ENCODE peak calls at places on chromosomes 1 and 21, in nine cellular contexts. Q is heart left ventricle, N is sigmoid colon, Z is A549, F is esophagus muscularis mucosa, O is Peyer's patch, P is prostate gland, V is H1, H is endothelial cell of umbilical vein. X is an unnamed sample. For H3K4me1, the result is how much of the 10 kb centered on the place peaks cover.

GRCh38 chr21:34999397-34999941 is 49.6 kb downstream of the RUNX1 start:
- DNase-seq in H (no peak), O (no peak), F (no peak), Q (no peak), V (no peak), N (no peak), Z (no peak), P (no peak), X (no peak)

GRCh38 chr21:31128234-31128633 is 90.0 kb upstream of the KRTAP19-8 start:
- DNase-seq in O (no peak), H (no peak), P (no peak), V (no peak), F (no peak), N (no peak), Q (no peak), Z (no peak), X (no peak)

GRCh38 chr21:38303300-38303699 is 46.5 kb downstream of the KCNJ15 start:
- DNase-seq in N (peak), V (no peak), F (no peak), Z (peak), O (no peak), P (peak), Q (no peak), H (peak), X (no peak)

GRCh38 chr1:109361649-109362048 is 36.1 kb downstream of the SORT1 start:
- DNase-seq in O (no peak), N (no peak), P (no peak), H (no peak), Z (no peak), F (no peak), V (no peak), Q (no peak), X (no peak)

GRCh38 chr21:33383056-33383888 is 19.9 kb upstream of the IFNGR2 start:
- DNase-seq in N (peak), O (peak), H (peak), V (no peak), Q (peak), F (no peak), P (peak), Z (peak), X (peak)

GRCh38 chr1:198212675-198213074 is 55.9 kb downstream of the NEK7 start:
- DNase-seq in F (no peak), Z (peak), H (no peak), V (no peak), O (no peak), Q (no peak), N (no peak), P (no peak), X (no peak)

GRCh38 chr21:35178812-35179211 is 129.7 kb upstream of the RUNX1 start:
- DNase-seq in P (no peak), F (no peak), Z (no peak), N (no peak), Q (no peak), H (peak), V (no peak), O (no peak), X (no peak)

GRCh38 chr1:205237526-205238484 is 10.1 kb downstream of the TMCC2 start:
- DNase-seq in H (no peak), V (no peak), O (no peak), F (no peak), Z (no peak), Q (no peak), N (no peak), P (no peak), X (no peak)

GRCh38 chr1:28163496-28164120 is 12.9 kb downstream of the PTAFR start:
- DNase-seq in N (no peak), F (no peak), V (no peak), H (no peak), P (no peak), O (no peak), Q (no peak), Z (no peak), X (no peak)

GRCh38 chr1:22203335-22203734 is 60.4 kb upstream of the WNT4 start:
- DNase-seq in F (no peak), H (no peak), Z (no peak), Q (no peak), O (no peak), V (no peak), P (no peak), N (no peak), X (no peak)

GRCh38 chr21:20023199-20023598 is 975.0 kb upstream of the NCAM2 start:
- DNase-seq in H (no peak), Z (no peak), V (no peak), O (no peak), P (no peak), Q (no peak), F (no peak), N (no peak), X (no peak)

GRCh38 chr1:55575571-55576279 is 360.6 kb upstream of the USP24 start:
- DNase-seq in V (no peak), H (no peak), O (no peak), Z (no peak), F (peak), Q (no peak), P (peak), N (peak), X (no peak)

GRCh38 chr1:248821101-248821500 is 4.6 kb downstream of the SH3BP5L start:
- DNase-seq in N (no peak), H (no peak), Z (peak), Q (no peak), O (no peak), P (no peak), V (no peak), F (no peak), X (no peak)

GRCh38 chr1:246152986-246153431 is 354.1 kb downstream of the SMYD3 start:
- DNase-seq in P (no peak), Q (no peak), N (no peak), V (no peak), F (no peak), H (no peak), O (no peak), Z (no peak), X (no peak)

GRCh38 chr1:108107658-108108057 is 92.5 kb downstream of the SLC25A24 start:
- DNase-seq in Z (peak), H (no peak), V (no peak), P (no peak), N (no peak), Q (no peak), O (no peak), F (no peak), X (no peak)

GRCh38 chr1:101902199-101902598 is 94.5 kb downstream of the OLFM3 start:
- DNase-seq in Q (no peak), V (no peak), P (no peak), Z (no peak), N (no peak), H (no peak), F (no peak), O (no peak), X (no peak)

GRCh38 chr1:160631983-160632625 is 14.7 kb downstream of the SLAMF1 start:
- DNase-seq in H (no peak), V (no peak), Q (no peak), F (no peak), N (no peak), O (no peak), P (no peak), Z (no peak), X (no peak)

GRCh38 chr1:149887456-149888159 is 11.8 kb upstream of the BOLA1 start:
- DNase-seq in H (peak), V (peak), N (peak), P (peak), Q (peak), Z (peak), O (peak), F (peak), X (peak)
- TF ChIP-seq POLR2A in H (no peak), V (peak), N (peak), P (peak), Q (peak), Z (peak), O (peak), F (peak), X (no peak)

DNA sequence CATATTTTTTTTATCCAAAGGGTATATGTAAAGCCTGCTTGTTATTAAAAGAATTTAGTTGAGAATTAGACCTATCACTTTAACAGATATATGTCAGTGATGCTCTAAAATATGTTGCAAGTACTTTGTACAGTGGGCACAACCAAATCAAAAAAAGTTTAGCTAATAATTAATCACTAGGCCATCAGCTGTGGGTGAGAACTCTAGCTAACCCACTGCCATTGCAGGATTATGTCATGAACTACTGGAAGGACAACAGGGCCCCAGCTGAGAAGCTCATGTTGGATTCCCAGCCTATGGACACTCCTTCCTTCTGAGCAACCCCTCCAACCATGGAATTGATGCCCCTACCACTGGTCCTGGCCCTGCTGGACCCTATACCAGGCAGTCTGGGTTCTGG is 6.8 kb upstream of the CHIA start:
- DNase-seq in Z (no peak), F (no peak), N (no peak), O (no peak), V (no peak), Q (no peak), H (no peak), P (no peak), X (no peak)
- H3K4me1 ChIP-seq in Z (under half), F (under half), N (under half), O (under half), V (under half), Q (under half), H (under half), P (under half), X (under half)

GRCh38 chr21:15064576-15065380 is at the start of gene NRIP1:
- DNase-seq in H (peak), Q (peak), V (peak), Z (peak), O (peak), P (peak), F (peak), N (peak), X (peak)
- TF ChIP-seq POLR2A in H (peak), Q (peak), V (no peak), Z (peak), O (peak), P (peak), F (no peak), N (peak), X (peak)

GRCh38 chr1:240947438-240948224 is 335.7 kb upstream of the GREM2 start:
- DNase-seq in V (no peak), H (peak), O (no peak), Q (no peak), F (no peak), Z (no peak), P (no peak), N (no peak), X (no peak)
- H3K4me1 ChIP-seq in V (under half), H (under half), O (under half), Q (under half), F (under half), Z (under half), P (under half), N (under half), X (under half)

GRCh38 chr1:3617806-3618345 is 6.6 kb upstream of the MEGF6 start:
- DNase-seq in Q (no peak), F (no peak), N (no peak), V (no peak), P (no peak), Z (no peak), O (no peak), H (no peak), X (no peak)

GRCh38 chr1:3612123-3612522 is 815 bp upstream of the MEGF6 start:
- DNase-seq in V (no peak), N (no peak), F (no peak), H (no peak), O (no peak), Z (no peak), Q (no peak), P (no peak), X (no peak)

GRCh38 chr1:3616861-3617260 is 5.6 kb upstream of the MEGF6 start:
- DNase-seq in Z (no peak), O (no peak), F (no peak), H (no peak), Q (no peak), N (no peak), V (no peak), P (no peak), X (no peak)

GRCh38 chr1:3618576-3618903 is 6.3 kb upstream of the TPRG1L start:
- DNase-seq in O (no peak), N (no peak), F (no peak), P (no peak), Z (no peak), V (no peak), H (no peak), Q (no peak), X (no peak)

DNA sequence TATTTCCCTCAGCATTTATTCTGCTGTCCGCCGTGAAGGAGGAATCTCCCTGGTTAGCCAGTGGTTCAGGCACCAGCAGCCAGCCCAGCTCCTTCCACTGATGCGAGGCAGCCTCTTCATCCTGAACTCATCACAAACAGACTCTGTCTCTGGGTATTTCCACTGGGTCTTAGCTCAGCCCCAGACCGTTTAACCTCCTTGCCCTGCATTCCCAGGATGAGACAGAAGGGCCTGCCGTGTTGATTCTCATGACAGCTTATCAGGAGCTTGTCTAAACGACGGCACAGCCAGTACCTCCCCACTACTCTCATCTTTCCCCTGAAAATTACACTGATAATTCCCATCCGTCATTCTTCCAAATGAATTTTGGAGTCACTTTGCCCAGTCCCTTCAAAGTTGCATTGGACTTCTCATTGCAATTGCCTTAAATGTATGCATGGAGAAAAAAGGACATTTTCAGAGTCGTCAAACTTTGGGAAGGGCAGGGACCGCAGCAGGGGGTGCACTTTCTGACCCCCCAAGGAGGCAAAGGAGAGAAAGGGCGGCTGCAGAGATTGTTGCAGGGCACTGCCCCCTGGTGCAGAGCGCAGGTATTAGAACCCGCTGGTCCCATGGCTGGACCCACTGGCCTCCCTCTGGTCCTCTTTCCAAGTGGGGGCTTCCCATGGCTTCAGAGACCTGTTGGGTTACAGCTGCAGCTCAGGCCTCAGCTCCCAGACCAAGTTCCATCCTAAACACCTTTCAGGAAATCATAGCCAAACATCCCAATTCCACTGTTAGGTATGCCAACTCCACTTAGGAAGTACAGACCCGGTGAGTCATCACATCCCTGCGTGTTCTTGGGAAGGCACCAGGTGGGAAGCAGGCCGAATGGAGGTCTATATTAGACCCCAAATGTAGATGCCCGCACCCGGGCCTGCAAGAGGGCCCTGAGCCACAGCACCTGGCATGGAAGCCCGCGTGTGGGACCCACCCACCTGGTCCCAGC is 3.7 kb upstream of the MEGF6 start:
- DNase-seq in F (no peak), Z (no peak), Q (no peak), V (peak), O (no peak), H (peak), P (no peak), N (no peak), X (no peak)
- TF ChIP-seq POLR2A in F (no peak), Z (no peak), Q (no peak), V (no peak), O (no peak), H (no peak), P (no peak), N (no peak), X (no peak)

GRCh38 chr1:174858301-174858700 is 141.4 kb upstream of the CACYBP start:
- DNase-seq in V (no peak), Z (no peak), Q (no peak), N (no peak), H (no peak), O (no peak), P (no peak), F (no peak), X (no peak)
- H3K4me1 ChIP-seq in V (under half), Z (under half), Q (under half), N (under half), H (under half), O (under half), P (under half), F (under half), X (under half)

GRCh38 chr1:78737241-78737640 is 87.6 kb downstream of the IFI44 start:
- DNase-seq in N (no peak), V (no peak), Z (no peak), H (no peak), P (no peak), Q (no peak), O (no peak), F (no peak), X (no peak)
- TF ChIP-seq POLR2A in N (no peak), V (no peak), Z (no peak), H (no peak), P (no peak), Q (no peak), O (no peak), F (no peak), X (no peak)

DNA sequence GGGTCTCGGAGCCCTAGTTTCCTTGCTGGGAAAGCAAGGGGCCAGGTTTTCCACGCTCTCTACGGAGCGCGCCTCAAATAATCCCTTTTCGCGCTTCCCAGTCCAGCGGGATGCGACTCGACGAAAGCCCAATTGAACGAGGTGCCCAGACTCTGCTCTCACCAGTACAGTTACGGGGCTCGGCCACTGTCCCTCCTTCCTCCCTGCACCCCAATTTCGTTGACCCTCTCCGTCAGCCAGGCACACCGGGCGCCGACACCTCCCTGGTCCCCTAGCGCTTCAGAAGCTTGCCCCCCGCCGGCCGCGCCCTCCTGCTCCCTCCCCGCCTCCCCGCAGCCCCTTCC is 387 bp downstream of the SEMA6C start:
- DNase-seq in O (no peak), V (no peak), H (peak), N (peak), F (no peak), Z (no peak), P (no peak), Q (no peak), X (no peak)
- H3K4me1 ChIP-seq in O (under half), V (under half), H (under half), N (under half), F (half or more), Z (under half), P (under half), Q (under half), X (under half)

GRCh38 chr1:111448482-111448917 is 556 bp downstream of the WDR77 start:
- DNase-seq in Q (no peak), V (no peak), H (peak), P (no peak), O (no peak), Z (no peak), N (no peak), F (no peak), X (no peak)
- TF ChIP-seq POLR2A in Q (no peak), V (peak), H (no peak), P (no peak), O (no peak), Z (no peak), N (no peak), F (no peak), X (no peak)

DNA sequence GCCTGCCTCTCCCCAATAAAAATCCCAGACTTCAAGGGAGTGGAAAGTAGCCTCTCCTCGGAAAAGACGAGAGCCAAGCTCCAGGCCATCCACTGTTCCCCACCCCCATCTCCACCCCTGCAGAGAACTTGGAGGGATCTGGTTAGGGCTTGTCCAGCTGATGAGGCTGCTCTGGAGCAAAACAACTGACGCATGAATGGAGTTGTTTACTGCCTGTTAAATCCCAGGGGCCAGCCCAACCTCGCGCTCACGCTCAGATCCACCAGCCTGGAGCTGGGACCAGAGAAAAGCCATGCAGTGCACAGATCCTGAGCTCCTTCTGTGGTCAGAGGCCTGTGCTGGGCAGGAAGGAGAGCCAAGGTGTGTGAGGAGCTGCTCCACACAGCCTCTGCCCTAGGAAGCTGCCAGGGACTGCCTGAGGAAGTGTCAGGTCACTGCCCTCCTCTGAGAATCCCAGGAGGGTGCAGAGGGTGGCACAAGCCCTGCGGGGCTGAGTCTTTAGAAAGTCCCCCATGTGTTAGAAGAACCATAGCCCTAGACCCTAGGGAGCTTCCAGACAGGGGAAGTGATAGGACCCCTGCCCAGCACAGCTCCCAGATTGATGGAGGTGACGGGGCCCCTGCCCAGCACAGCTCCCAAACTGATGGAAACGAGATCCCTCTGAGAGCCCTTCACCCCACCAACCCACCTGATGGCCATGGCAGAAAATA is 109.0 kb upstream of the IPO9 start:
- DNase-seq in H (peak), V (no peak), Q (peak), Z (no peak), O (peak), F (no peak), P (no peak), N (peak), X (no peak)
- H3K4me1 ChIP-seq in H (under half), V (under half), Q (half or more), Z (under half), O (under half), F (half or more), P (under half), N (half or more), X (half or more)

X was measured in esophagus squamous epithelium.